ENCODE peak calls at places on chromosomes 4 and X, in four cellular contexts. T is HepG2, X is SK-N-SH, D is K562. S is an unnamed sample.

GRCh38 chrX:40227111-40227510 is 129.4 kb upstream of the BCOR start:
- DNase-seq in T (no peak), X (no peak), D (no peak), S (no peak)

GRCh38 chr4:41256740-41257256 is at the start of gene UCHL1:
- DNase-seq in T (no peak), X (peak; percentile 97), D (no peak), S (no peak)

GRCh38 chr4:26762650-26763049 is 98.0 kb upstream of the STIM2 start:
- DNase-seq in T (no peak), X (no peak), D (no peak), S (no peak)

GRCh38 chr4:36244257-36245084 is at the start of gene ARAP2:
- DNase-seq in T (no peak), X (peak; percentile 19), D (peak; percentile 5), S (peak; percentile 53)

GRCh38 chrX:94058728-94059382 is 384.8 kb downstream of the FAM133A start:
- DNase-seq in T (peak; percentile 3), X (peak; percentile 26), D (peak; percentile 3), S (peak; percentile 13)

GRCh38 chr4:80053140-80053910 is 19.7 kb downstream of the ANTXR2 start:
- DNase-seq in T (no peak), X (no peak), D (no peak), S (no peak)

GRCh38 chr4:7699040-7699439 is 240.6 kb downstream of the AFAP1 start:
- DNase-seq in T (no peak), X (peak; percentile 54), D (no peak), S (no peak)

GRCh38 chr4:78432896-78433295 is 118.7 kb upstream of the ANXA3 start:
- DNase-seq in T (no peak), X (no peak), D (no peak), S (no peak)

DNA sequence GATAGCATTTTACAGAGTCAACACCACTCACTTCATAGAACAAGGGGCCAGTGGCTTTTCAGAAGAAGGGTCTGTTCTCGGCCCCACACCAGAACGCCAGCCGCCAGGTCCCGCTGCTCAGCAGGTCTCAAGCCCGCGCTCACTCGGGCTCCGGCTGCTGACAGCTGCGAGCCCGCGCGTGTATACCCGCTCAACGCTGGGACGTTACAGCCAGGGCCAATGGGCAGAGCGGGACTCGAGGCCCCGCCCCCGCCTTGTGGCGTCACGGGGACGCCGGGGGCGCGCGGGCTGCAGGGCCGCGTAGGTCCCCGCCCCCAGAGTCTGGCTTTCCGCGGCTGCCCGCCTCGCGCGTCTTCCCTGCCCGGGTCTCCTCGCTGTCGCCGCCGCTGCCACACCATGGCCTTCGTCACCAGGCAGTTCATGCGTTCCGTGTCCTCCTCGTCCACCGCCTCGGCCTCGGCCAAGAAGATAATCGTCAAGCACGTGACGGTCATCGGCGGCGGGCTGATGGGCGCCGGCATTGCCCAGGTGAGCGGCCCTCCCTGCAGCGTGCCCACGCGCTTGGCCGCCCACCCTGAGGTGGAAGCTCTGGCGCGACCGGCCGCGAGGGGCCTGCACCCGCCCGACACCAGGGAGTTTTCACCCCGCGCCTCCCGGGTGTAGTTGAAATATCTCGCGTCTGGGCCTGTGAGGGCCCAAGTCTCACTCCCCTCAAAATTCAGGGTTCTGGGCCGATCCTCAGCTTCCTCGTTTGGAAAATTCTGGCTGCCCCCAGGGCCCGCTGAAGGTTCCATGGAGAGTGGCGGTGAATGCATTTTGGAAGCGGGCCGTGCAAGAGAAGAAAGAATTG is at the start of gene HADH:
- DNase-seq in T (peak; percentile 80), X (peak; percentile 97), D (peak; percentile 98), S (peak; percentile 91)
- TF ChIP-seq REST in T (no peak), X (no peak), D (no peak), S (no peak)

GRCh38 chrX:31302573-31303075 is 230.8 kb upstream of the FTHL17 start:
- DNase-seq in T (no peak), X (no peak), D (no peak), S (no peak)
- H3K27me3 ChIP-seq in T (no peaks in the 10 kb centered on the region), X (no peaks in the 10 kb centered on the region), D (no peaks in the 10 kb centered on the region), S (no peaks in the 10 kb centered on the region)

DNA sequence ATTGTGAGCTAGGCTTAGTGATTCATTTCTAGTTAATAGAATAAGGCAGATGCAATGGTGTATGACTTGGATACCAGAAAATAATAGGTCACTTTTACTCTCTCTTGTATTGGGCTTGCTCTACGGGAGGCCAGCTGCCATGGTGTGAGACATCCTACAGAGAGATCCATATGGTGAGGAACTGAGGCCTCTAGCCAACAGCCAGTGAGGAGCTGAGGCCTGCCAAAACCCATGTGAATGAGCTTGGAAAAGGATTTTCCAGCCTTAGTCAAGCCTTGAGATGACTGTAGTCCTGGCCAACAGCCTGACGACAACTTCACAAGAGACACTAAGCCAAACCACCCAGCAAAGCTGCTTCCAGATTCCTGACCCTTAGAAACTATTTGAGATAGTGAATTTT is 1300.2 kb downstream of the RAPGEF2 start:
- DNase-seq in T (no peak), X (no peak), D (no peak), S (no peak)
- TF ChIP-seq GABPA in T (no peak), X (no peak), D (no peak), S (no peak)

GRCh38 chr4:70838972-70839536 is 636 bp downstream of the GRSF1 start:
- DNase-seq in T (peak; percentile 34), X (peak; percentile 86), D (peak; percentile 76), S (peak; percentile 74)
- TF ChIP-seq REST in T (no peak), X (no peak), D (no peak), S (no peak)

DNA sequence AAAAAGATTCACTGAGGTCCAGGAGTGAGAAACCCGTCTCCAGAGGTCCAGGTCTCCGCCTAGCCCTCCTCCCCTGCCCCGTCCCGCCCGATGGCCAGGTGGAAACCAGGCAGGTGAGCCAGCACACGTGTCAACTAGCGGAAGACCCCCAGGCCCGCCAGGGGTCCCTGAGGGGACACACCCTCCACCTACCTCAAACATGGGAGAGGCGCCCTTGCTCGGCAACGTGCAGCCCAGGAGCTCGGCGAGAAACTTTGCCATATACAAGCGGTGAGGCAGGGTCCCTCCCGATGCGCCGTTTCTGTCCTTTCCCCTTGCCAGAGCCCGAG is 330.0 kb downstream of the HNRNPD start:
- DNase-seq in T (no peak), X (peak; percentile 3), D (no peak), S (no peak)
- H3K27me3 ChIP-seq in T (peaks cover 39% of the 10 kb centered on the region), X (peaks cover 31% of the 10 kb centered on the region), D (peaks cover 20% of the 10 kb centered on the region), S (peaks cover 35% of the 10 kb centered on the region)

GRCh38 chr4:109094061-109094460 is 208.4 kb downstream of the COL25A1 start:
- DNase-seq in T (no peak), X (no peak), D (no peak), S (no peak)
- TF ChIP-seq GABPA in T (no peak), X (no peak), D (no peak), S (no peak)

GRCh38 chrX:18146954-18147353 is 73.7 kb downstream of the BEND2 start:
- DNase-seq in T (peak; percentile 1), X (no peak), D (peak; percentile 15), S (no peak)

GRCh38 chrX:18151661-18152060 is 69.0 kb downstream of the BEND2 start:
- DNase-seq in T (no peak), X (no peak), D (no peak), S (no peak)

GRCh38 chrX:18151157-18151556 is 69.5 kb downstream of the BEND2 start:
- DNase-seq in T (no peak), X (no peak), D (no peak), S (no peak)

GRCh38 chrX:18146009-18146408 is 74.7 kb downstream of the BEND2 start:
- DNase-seq in T (no peak), X (no peak), D (no peak), S (no peak)

DNA sequence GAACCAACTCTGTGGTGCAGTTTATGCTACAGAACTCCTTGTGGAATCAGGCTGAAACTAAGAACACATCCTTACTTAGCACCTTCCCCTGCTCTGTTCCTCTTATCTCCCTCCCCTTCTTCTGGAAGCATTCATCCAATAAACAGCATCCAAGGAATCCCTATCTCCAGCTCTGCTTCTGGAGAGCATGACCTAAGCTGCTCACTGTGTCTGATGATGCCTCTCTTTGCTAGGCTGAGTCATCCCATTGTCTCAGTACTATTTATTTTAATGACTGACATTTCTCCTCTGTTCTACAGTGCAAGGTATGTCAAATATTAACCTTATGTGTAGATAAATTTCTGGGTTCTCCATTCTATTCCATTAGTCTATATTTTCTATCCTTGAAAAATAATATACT is 71.2 kb downstream of the BEND2 start:
- DNase-seq in T (peak; percentile 3), X (no peak), D (no peak), S (no peak)
- TF ChIP-seq REST in T (no peak), X (no peak), D (no peak), S (no peak)

DNA sequence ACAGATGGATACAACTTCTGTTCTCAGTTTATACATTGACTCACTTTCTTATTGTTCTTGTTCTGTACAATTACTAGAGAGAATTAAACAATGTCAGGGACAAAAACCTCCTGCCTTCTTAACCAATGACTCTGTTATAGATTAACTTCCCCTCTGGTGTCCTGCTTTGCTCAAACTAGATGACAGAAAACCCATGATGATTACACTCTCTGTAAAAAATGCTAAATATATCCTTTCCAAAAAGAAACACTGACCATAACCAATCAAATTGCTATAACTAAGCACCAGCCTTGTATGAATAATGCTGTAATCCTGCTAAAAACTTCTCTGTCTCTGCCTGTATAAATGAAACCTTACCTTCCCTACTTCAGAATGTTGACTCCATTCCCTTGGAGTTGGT is 29.8 kb upstream of the IL13RA2 start:
- DNase-seq in T (no peak), X (no peak), D (no peak), S (no peak)
- H3K27me3 ChIP-seq in T (no peaks in the 10 kb centered on the region), X (no peaks in the 10 kb centered on the region), D (no peaks in the 10 kb centered on the region), S (no peaks in the 10 kb centered on the region)

GRCh38 chr4:141534985-141535384 is 101.4 kb upstream of the IL15 start:
- DNase-seq in T (no peak), X (no peak), D (no peak), S (no peak)

DNA sequence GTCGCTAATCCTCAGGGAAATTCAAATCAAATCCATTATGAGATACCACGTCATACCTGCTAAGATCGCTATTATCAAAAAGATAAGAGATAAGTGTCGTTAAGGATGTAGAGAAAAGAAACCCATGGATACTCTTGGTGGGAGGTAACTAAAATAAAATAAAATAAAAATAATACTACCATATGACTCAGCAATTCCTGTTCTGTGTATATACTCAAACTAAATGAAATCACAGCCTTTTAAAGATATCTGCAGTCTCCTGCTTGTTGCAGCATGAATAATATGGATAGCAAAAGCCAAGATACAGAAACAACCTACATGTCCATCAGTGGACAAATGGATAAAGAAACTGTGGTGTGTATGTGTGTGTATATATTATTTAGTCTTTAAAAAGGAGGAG is 105.8 kb upstream of the IL15 start:
- DNase-seq in T (no peak), X (no peak), D (no peak), S (no peak)
- TF ChIP-seq GABPA in T (no peak), X (no peak), D (no peak), S (no peak)

GRCh38 chr4:74016068-74016467 is 17.6 kb upstream of the CXCL5 start:
- DNase-seq in T (no peak), X (no peak), D (no peak), S (no peak)
- TF ChIP-seq REST in T (no peak), X (no peak), D (no peak), S (no peak)